ENCODE peak calls at places on chromosomes 5 and 9, in six cellular contexts. Y, Q, A, F, L and O are unnamed samples.

GRCh38 chr5:176466245-176466871 is 18.2 kb downstream of the FAF2 start:
- DNase-seq in Y (no peak), A (no peak), L (peak), F (no peak), Q (no peak), O (no peak)

GRCh38 chr5:59956130-59956773 is 62.7 kb upstream of the PDE4D start:
- DNase-seq in Q (no peak), L (peak), Y (no peak), A (no peak), F (no peak), O (no peak)

GRCh38 chr5:100406640-100407039 is 128.5 kb upstream of the FAM174A start:
- DNase-seq in Y (no peak), F (no peak), Q (no peak), L (no peak), A (no peak), O (no peak)

GRCh38 chr5:59418766-59419165 is 474.8 kb downstream of the PDE4D start:
- DNase-seq in A (no peak), Q (no peak), F (no peak), L (no peak), Y (no peak), O (peak)

GRCh38 chr5:52801329-52801728 is 13.6 kb downstream of the ITGA1 start:
- DNase-seq in Y (no peak), A (peak), F (peak), Q (no peak), L (no peak), O (no peak)

GRCh38 chr5:73352789-73353188 is 95.8 kb downstream of the FOXD1 start:
- DNase-seq in L (no peak), Y (no peak), F (no peak), Q (no peak), A (no peak), O (no peak)

GRCh38 chr9:88692837-88693236 is 157.9 kb downstream of the NXNL2 start:
- DNase-seq in F (no peak), Q (peak), Y (no peak), A (no peak), L (no peak), O (no peak)

GRCh38 chr9:128337972-128338371 is 2.4 kb upstream of the SLC27A4 start:
- DNase-seq in Y (no peak), F (no peak), L (no peak), Q (no peak), A (no peak), O (no peak)

DNA sequence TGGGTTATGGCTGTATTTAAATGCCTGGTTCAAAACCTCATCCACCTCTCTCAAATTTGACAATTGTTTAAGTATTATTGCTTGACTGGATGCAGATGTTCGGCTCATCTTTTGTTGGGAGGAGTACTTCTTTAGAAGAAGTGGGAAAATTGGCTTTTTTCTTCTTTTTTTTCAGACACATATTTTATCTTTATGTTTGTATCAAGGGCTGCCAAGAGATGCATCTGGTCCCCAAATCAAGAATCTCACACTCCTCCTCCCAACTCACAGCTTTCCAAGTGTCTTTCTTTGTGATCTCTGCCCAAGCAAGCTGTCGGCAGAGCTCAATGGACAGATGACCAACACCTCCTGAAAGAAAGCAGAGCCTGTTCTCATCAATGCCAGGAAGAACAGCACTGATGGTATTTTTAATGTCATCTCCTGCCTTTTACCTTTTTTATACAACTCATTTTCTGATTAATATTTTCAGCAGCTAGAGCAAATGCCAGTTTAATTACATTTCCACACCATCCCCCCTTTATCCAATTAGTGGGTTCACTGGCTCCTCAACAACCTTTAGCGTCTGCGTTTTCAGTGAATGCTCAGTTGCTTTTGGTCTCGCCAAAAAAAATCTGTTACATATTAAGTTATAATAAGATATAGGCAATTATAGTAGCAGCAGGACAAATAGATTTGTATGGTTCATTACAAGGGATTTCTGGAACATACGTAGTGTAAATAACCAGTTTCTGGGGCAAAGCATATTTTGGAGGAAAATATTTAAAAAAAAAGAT is 110.3 kb upstream of the SLIT3 start:
- DNase-seq in L (no peak), A (no peak), Y (no peak), F (no peak), Q (no peak), O (no peak)
- TF ChIP-seq CTCF in L (no peak), A (no peak), Y (no peak), F (no peak), Q (no peak), O (no peak)

GRCh38 chr9:127308559-127309429 is 44.2 kb downstream of the GARNL3 start:
- DNase-seq in A (no peak), Y (no peak), F (no peak), L (peak), Q (no peak), O (no peak)

GRCh38 chr9:127309715-127310114 is 45.1 kb downstream of the GARNL3 start:
- DNase-seq in Y (no peak), L (no peak), F (no peak), Q (no peak), A (no peak), O (no peak)

GRCh38 chr9:127307802-127308201 is 43.2 kb downstream of the GARNL3 start:
- DNase-seq in A (no peak), Q (no peak), Y (no peak), F (no peak), L (no peak), O (no peak)

GRCh38 chr9:127313042-127313560 is 48.5 kb downstream of the GARNL3 start:
- DNase-seq in F (no peak), L (no peak), A (no peak), Q (no peak), Y (no peak), O (peak)

GRCh38 chr9:127311239-127311741 is 46.7 kb downstream of the GARNL3 start:
- DNase-seq in Y (no peak), F (peak), A (peak), Q (no peak), L (no peak), O (peak)
- TF ChIP-seq CTCF in Y (peak), F (peak), A (peak), Q (peak), L (peak), O (peak)

GRCh38 chr9:17462869-17463464 is 115.9 kb upstream of the SH3GL2 start:
- DNase-seq in A (peak), F (peak), Q (peak), Y (no peak), L (peak), O (peak)
- TF ChIP-seq CTCF in A (peak), F (peak), Q (peak), Y (peak), L (peak), O (peak)

DNA sequence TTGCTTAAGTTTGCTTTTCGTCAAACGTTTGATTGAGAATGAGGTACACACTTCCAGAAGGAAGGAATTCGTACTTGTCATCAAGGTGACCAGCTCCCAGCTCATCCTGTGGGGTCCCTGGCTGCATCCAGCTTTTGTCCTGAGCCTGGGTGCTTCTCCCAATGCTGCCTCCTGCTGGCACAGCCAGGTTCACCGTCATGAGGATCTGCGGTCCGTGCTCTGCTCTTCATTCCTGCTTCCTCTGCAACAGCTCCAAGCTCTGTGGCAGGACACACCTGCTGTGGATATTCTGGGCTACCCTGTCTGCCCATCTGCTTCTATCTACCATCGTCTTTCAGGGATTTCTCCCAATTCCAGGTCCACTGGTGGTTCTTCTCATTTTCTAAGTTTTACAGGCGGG is 13.3 kb upstream of the UBE2QL1 start:
- DNase-seq in Q (no peak), F (peak), A (peak), Y (no peak), L (no peak), O (peak)
- TF ChIP-seq CTCF in Q (peak), F (peak), A (peak), Y (peak), L (peak), O (peak)